ENCODE peak calls at places on chromosomes 11 and 22, in four cellular contexts. F is HFF-Myc, E is heart left ventricle, G is astrocyte of the cerebellum. I is an unnamed sample.

GRCh38 chr22:41140365-41140957 is 48.1 kb downstream of the EP300 start:
- DNase-seq in F (no peak), E (peak; percentile 12), G (no peak), I (no peak)

GRCh38 chr22:20834725-20835124 is 23.9 kb downstream of the PI4KA start:
- DNase-seq in F (no peak), E (no peak), G (no peak), I (no peak)

GRCh38 chr11:57480409-57481137 is 20.2 kb downstream of the RTN4RL2 start:
- DNase-seq in F (no peak), E (peak; percentile 68), G (no peak), I (peak; percentile 42)

GRCh38 chr22:22156716-22157499 is 87.7 kb upstream of the VPREB1 start:
- DNase-seq in F (peak; percentile 52), E (peak; percentile 20), G (peak; percentile 37), I (peak; percentile 80)

GRCh38 chr11:94111241-94111640 is 17.4 kb upstream of the PANX1 start:
- DNase-seq in F (no peak), E (no peak), G (no peak), I (no peak)

GRCh38 chr11:8328848-8329330 is 65.2 kb upstream of the LMO1 start:
- DNase-seq in F (peak; percentile 73), E (peak; percentile 64), G (peak; percentile 45), I (peak; percentile 50)

GRCh38 chr11:128704517-128704916 is 10.6 kb downstream of the FLI1 start:
- DNase-seq in F (no peak), E (no peak), G (no peak), I (no peak)

GRCh38 chr11:36196476-36197099 is 92.6 kb downstream of the COMMD9 start:
- DNase-seq in F (no peak), E (no peak), G (no peak), I (peak; percentile 67)

GRCh38 chr11:95138448-95138847 is 48.8 kb downstream of the ENDOD1 start:
- DNase-seq in F (no peak), E (no peak), G (no peak), I (peak; percentile 47)

GRCh38 chr11:73854680-73855079 is 22.0 kb downstream of the COA4 start:
- DNase-seq in F (no peak), E (no peak), G (no peak), I (peak; percentile 38)

GRCh38 chr11:133803026-133803425 is 42.3 kb downstream of the SPATA19 start:
- DNase-seq in F (no peak), E (no peak), G (no peak), I (no peak)

GRCh38 chr22:28837640-28838039 is 37.3 kb upstream of the XBP1 start:
- DNase-seq in F (no peak), E (no peak), G (no peak), I (no peak)

GRCh38 chr11:66015936-66016792 is 4.4 kb downstream of the CST6 start:
- DNase-seq in F (no peak), E (no peak), G (no peak), I (no peak)

GRCh38 chr11:5203366-5203765 is 2.9 kb upstream of the OR51V1 start:
- DNase-seq in F (no peak), E (no peak), G (no peak), I (no peak)

GRCh38 chr22:41822289-41823057 is 10.4 kb upstream of the SREBF2 start:
- DNase-seq in F (peak; percentile 52), E (no peak), G (peak; percentile 66), I (peak; percentile 73)

GRCh38 chr11:63478896-63479295 is 12.1 kb downstream of the PLAAT5 start:
- DNase-seq in F (peak; percentile 49), E (peak; percentile 33), G (peak; percentile 72), I (peak; percentile 89)

GRCh38 chr11:64894070-64894811 is 15.8 kb upstream of the EHD1 start:
- DNase-seq in F (no peak), E (peak; percentile 85), G (no peak), I (peak; percentile 70)

GRCh38 chr11:121453589-121454299 is 977 bp upstream of the SORL1-AS1 start:
- DNase-seq in F (no peak), E (no peak), G (no peak), I (no peak)

GRCh38 chr11:123450593-123450992 is 20.5 kb downstream of the GRAMD1B start:
- DNase-seq in F (no peak), E (peak; percentile 23), G (no peak), I (peak; percentile 74)

GRCh38 chr11:69912911-69913451 is 93.8 kb upstream of the FGF3 start:
- DNase-seq in F (no peak), E (no peak), G (no peak), I (peak; percentile 15)

GRCh38 chr11:67262731-67263675 is 3.3 kb upstream of the GRK2 start:
- DNase-seq in F (no peak), E (peak; percentile 84), G (peak; percentile 39), I (peak; percentile 87)

GRCh38 chr11:449889-450808 is at the start of gene PTDSS2:
- DNase-seq in F (peak; percentile 90), E (peak; percentile 97), G (peak; percentile 92), I (peak; percentile 94)

GRCh38 chr11:12393691-12394090 is 16.3 kb downstream of the PARVA start:
- DNase-seq in F (no peak), E (no peak), G (no peak), I (no peak)

DNA sequence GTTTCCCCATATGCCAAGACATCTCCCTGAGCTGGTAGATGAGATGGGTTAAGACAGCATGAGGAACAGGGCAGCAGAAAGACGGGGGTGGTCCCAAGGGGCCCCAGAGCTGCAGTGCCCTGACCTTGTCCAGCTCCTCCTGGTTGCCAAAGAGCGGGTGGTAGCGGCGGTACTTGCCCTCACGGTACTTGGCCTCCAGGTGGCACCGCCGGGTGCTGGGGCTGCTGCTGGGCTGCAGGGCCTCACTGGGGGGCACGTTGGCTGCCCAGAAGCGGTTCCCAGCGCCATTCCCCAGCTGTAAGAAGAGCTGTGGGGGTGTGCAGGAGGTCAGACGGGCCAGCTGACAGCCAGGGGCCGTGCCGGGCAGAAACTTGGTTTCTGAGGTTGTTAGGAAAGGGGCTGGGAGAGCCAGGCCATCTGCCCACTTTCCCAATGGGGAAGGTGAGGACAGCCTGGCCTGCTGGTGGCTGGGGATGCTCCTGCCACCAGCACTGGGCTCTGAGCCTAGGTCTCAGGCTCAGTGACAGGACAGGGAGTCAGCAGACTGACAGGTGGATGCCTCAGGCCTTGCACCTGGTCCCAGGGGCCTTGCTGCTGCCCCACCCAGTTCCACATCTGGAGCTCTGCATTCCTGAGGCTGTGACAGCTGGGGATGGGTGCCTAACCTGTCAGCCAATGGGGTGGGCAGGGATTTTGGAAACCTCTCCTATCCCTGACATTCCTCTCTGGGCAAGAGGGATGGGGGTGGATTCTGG is 30.0 kb upstream of the PDE2A start:
- DNase-seq in F (no peak), E (no peak), G (no peak), I (peak; percentile 30)
- TF ChIP-seq CTCF in F (no peak), E (no peak), G (peak; percentile 7), I (peak; percentile 34)

DNA sequence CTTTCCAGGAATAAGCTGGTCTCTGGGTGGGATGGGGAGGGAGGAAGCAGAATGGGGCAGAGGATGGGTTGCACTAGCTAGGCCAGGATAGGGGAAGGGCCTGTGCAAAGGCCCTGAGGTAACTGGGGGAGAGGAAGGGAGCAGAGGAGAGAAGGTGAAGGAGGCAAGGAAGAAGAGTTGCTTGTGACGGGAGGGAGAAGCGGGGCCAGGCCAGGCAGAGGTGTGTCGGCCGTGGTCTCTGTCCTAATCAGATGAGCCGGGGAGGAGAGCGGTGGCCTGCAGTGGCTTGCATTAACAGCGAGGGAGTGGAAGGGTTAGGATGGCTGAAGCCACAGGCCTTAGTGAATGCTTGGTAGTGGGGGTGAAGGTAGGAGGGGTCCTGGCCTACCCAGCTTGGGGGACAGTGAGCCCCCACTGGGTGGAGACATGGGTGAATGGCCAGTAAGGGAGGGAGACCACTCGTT is 6.0 kb upstream of the DERL3 start:
- DNase-seq in F (no peak), E (no peak), G (no peak), I (no peak)
- H3K4me3 ChIP-seq in F (no peak overlapping the region), E (no peak overlapping the region), G (no peak overlapping the region), I (no peak overlapping the region)

DNA sequence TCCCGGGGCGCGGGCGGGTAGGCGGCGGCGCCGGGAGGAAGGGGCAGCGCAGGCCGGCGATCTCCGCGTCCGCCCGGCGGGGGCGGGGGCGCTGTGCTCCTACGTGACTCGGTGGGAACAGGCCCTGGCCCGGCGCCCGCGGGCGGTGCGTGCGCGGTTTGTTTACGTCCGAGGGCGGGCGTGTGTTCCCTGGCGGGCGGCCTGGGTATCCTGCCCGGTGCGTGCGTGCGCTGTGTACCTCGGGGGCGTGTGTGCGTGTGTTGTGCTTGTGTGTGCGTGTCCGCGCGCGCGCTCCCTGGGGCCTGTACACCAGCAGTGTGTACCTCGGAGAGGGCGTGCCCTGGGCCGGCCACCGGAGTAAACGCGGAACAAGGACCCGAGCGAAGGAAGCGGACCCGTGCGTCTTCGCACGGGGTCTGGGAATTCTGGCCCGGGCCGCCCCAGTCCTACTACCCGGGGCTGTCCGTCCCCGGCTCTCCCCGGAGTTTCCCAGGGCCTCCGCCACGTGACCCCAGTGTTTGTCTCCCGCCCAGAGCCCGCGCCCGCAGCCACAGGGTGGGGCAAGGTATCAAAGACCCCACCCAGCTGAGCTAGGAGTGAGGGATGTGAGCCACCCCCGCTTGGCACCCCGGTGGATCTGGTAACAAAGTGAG is 769 bp downstream of the MAFF start:
- DNase-seq in F (no peak), E (peak; percentile 87), G (peak; percentile 79), I (peak; percentile 91)
- TF ChIP-seq CTCF in F (no peak), E (no peak), G (no peak), I (no peak)

GRCh38 chr22:39332441-39333064 is 13.1 kb upstream of the RPL3 start:
- DNase-seq in F (no peak), E (no peak), G (no peak), I (peak; percentile 40)
- H3K4me3 ChIP-seq in F (no peak overlapping the region), E (no peak overlapping the region), G (no peak overlapping the region), I (no peak overlapping the region)

GRCh38 chr11:41612415-41612814 is 153.0 kb upstream of the LRRC4C start:
- DNase-seq in F (no peak), E (no peak), G (no peak), I (peak; percentile 11)
- TF ChIP-seq CTCF in F (no peak), E (no peak), G (peak; percentile 50), I (peak; percentile 21)